ENCODE peak calls at places on chromosomes 2 and 18, in five cellular contexts. O is sigmoid colon, I is A549, D is IMR-90, V is stomach. K is an unnamed sample.
A peak's percentile ranks its signal among the peaks of the same experiment; 100 is the strongest.

GRCh38 chr2:238202326-238203103 is 980 bp downstream of the ILKAP start:
- DNase-seq in O (no peak), I (peak; percentile 21), D (peak; percentile 18), V (no peak), K (peak; percentile 57)

GRCh38 chr2:219661197-219661954 is 33.9 kb downstream of the SLC4A3 start:
- DNase-seq in O (no peak), I (no peak), D (peak; percentile 45), V (no peak), K (no peak)

GRCh38 chr2:72092099-72092498 is 55.6 kb downstream of the CYP26B1 start:
- DNase-seq in O (no peak), I (no peak), D (no peak), V (no peak), K (no peak)

GRCh38 chr2:36458106-36458505 is 102.5 kb downstream of the CRIM1 start:
- DNase-seq in O (no peak), I (no peak), D (no peak), V (no peak), K (no peak)

GRCh38 chr18:64201781-64202180 is 52.9 kb upstream of the LINC00305 start:
- DNase-seq in O (no peak), I (no peak), D (no peak), V (no peak), K (no peak)

GRCh38 chr2:181374741-181375675 is 82.2 kb upstream of the ITGA4 start:
- DNase-seq in O (no peak), I (no peak), D (no peak), V (no peak), K (no peak)

GRCh38 chr2:44495035-44495434 is 133.3 kb downstream of the CAMKMT start:
- DNase-seq in O (no peak), I (no peak), D (no peak), V (no peak), K (no peak)

GRCh38 chr2:234747032-234747431 is 204.8 kb upstream of the SH3BP4 start:
- DNase-seq in O (no peak), I (no peak), D (peak; percentile 70), V (no peak), K (no peak)

GRCh38 chr2:121567957-121568409 is 37.3 kb downstream of the RNU4ATAC start:
- DNase-seq in O (no peak), I (no peak), D (peak; percentile 62), V (no peak), K (no peak)

GRCh38 chr2:8628870-8629209 is 53.0 kb upstream of the ID2 start:
- DNase-seq in O (no peak), I (no peak), D (no peak), V (no peak), K (no peak)

GRCh38 chr2:235279965-235280364 is 213.9 kb upstream of the AGAP1 start:
- DNase-seq in O (no peak), I (no peak), D (no peak), V (no peak), K (no peak)

GRCh38 chr18:42909095-42909494 is 206.4 kb downstream of the RIT2 start:
- DNase-seq in O (no peak), I (no peak), D (no peak), V (no peak), K (no peak)

GRCh38 chr18:59219672-59220163 is at the start of gene GRP:
- DNase-seq in O (no peak), I (no peak), D (no peak), V (no peak), K (no peak)

GRCh38 chr18:9806905-9807304 is 78.9 kb upstream of the TXNDC2 start:
- DNase-seq in O (no peak), I (no peak), D (no peak), V (no peak), K (no peak)

DNA sequence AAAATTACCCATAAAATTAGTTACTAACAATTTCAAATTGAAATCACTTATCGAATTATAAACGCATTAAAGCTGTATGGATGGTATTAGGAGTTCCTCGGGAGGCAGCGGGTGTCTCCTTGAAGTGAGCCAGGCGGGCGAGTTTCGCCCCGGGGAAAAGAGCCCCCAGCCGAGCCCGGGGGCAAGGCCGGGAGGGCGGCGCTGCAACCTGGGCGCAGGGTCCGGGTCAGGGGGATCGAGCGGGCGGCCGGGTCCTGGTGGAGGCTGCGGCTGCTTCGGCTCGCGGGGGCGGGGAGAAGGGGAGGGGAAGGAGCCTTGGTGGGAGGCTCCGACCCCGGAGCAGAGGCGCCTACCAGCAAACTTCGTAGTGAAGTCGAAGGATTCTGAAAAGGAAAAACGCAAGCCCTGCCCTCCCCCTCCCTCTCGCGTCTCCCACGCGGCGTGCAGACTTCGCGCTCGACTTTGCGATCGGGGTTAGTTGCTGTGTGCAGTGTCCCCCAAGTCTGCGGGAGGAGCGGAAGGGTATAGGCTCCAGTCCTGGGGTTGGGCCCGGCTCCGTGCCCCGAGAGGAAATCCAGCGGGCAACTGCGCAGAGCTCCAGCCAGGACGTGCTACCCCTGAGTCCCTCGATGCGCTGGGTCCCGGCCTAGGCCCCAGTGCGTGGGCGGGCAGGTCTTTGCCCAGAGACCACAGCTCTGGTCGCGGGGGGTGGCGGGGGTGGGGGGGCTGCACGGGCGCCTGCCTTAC is 140.9 kb downstream of the MEIS1 start:
- DNase-seq in O (peak; percentile 89), I (peak; percentile 13), D (peak; percentile 70), V (no peak), K (no peak)
- H3K4me3 ChIP-seq in O (peak overlapping the region; percentile 73), I (peak overlapping the region; percentile 52), D (peak overlapping the region; percentile 44), V (peak overlapping the region; percentile 55), K (no peak overlapping the region)

GRCh38 chr2:113200736-113201490 is 27.1 kb downstream of the PSD4 start:
- DNase-seq in O (no peak), I (no peak), D (no peak), V (no peak), K (no peak)

GRCh38 chr2:113198048-113198789 is 24.4 kb downstream of the PSD4 start:
- DNase-seq in O (no peak), I (no peak), D (no peak), V (no peak), K (no peak)

GRCh38 chr2:113197347-113198047 is 23.7 kb downstream of the PSD4 start:
- DNase-seq in O (no peak), I (no peak), D (no peak), V (no peak), K (no peak)

GRCh38 chr2:113200236-113200635 is 26.5 kb downstream of the PSD4 start:
- DNase-seq in O (no peak), I (no peak), D (no peak), V (no peak), K (peak; percentile 35)

GRCh38 chr2:113198790-113199612 is 25.2 kb downstream of the PSD4 start:
- DNase-seq in O (peak; percentile 80), I (peak; percentile 61), D (peak; percentile 47), V (peak; percentile 89), K (no peak)
- TF ChIP-seq POLR2A in O (no peak), I (peak; percentile 62), D (no peak), V (no peak), K (no peak)

DNA sequence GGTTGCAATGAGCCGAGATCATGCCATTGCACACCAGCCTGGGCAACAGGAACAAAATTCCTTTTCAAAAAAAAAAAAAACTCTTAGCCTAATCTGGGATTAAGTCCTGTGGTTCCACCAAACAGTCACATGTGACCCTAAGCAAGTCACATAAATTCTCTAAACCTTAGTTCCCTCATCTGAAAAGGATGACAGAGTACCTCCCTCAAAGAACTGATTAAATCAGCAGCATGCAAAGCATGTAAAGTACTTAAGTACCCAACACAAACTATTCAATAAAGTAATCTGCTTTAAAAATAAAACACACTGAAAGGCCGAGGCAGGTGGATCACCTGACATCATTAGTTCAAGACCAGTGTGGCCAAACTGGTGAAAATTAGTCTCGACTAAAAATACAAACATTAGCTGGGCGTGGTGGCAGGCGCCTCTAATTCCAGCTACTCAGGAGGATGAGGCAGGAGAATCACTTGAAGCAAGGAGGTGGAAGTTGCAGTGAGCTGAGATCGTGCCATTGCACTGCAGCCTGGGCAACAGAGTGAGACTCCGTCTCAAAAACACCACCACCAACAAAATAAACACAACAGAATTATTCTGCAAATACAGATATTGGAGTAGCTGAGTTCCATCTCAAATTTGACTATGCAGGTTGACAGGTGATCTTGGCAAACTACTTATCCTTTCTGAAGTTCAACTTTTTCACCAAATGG is 7.0 kb downstream of the USP34 start:
- DNase-seq in O (no peak), I (no peak), D (no peak), V (no peak), K (no peak)
- H3K4me3 ChIP-seq in O (no peak overlapping the region), I (no peak overlapping the region), D (no peak overlapping the region), V (no peak overlapping the region), K (no peak overlapping the region)

GRCh38 chr18:57630002-57630758 is 8.5 kb upstream of the NARS1 start:
- DNase-seq in O (peak; percentile 99), I (peak; percentile 79), D (peak; percentile 93), V (peak; percentile 98), K (peak; percentile 94)
- TF ChIP-seq POLR2A in O (no peak), I (peak; percentile 22), D (peak; percentile 79), V (no peak), K (no peak)

GRCh38 chr2:159895258-159896209 is 97.5 kb upstream of the CD302 start:
- DNase-seq in O (no peak), I (no peak), D (peak; percentile 11), V (no peak), K (no peak)

GRCh38 chr2:159892990-159893389 is 95.0 kb upstream of the CD302 start:
- DNase-seq in O (no peak), I (no peak), D (no peak), V (no peak), K (no peak)

GRCh38 chr2:159891917-159892691 is 94.1 kb upstream of the CD302 start:
- DNase-seq in O (no peak), I (peak; percentile 28), D (peak; percentile 78), V (no peak), K (no peak)

GRCh38 chr2:159893439-159893838 is 95.4 kb upstream of the CD302 start:
- DNase-seq in O (no peak), I (no peak), D (no peak), V (no peak), K (no peak)

GRCh38 chr2:159894145-159894838 is 96.3 kb upstream of the CD302 start:
- DNase-seq in O (no peak), I (no peak), D (no peak), V (no peak), K (no peak)
- H3K4me3 ChIP-seq in O (no peak overlapping the region), I (no peak overlapping the region), D (no peak overlapping the region), V (no peak overlapping the region), K (no peak overlapping the region)

DNA sequence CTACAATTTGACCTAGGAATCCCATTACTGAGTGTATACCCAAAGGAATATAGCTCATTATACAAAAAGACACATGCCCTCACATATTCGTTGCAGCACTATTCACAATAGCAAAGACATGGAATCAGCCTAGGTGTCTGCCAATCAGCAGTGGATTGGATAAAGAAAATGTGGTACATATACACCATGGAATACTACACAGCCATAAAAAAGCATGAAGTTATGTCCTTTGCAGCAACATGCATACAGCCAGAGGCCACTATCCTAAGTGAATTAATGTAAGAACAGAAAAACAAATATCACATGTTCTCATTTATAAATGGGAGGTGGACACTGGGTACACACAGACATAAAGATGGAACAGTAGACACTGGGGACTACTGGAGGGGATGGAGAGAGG is 54.0 kb downstream of the GREB1L start:
- DNase-seq in O (no peak), I (no peak), D (no peak), V (no peak), K (no peak)
- TF ChIP-seq POLR2A in O (no peak), I (no peak), D (no peak), V (no peak), K (no peak)

GRCh38 chr2:96815326-96816126 is 542 bp upstream of the CNNM3 start:
- DNase-seq in O (no peak), I (peak; percentile 62), D (peak; percentile 63), V (no peak), K (no peak)
- H3K4me3 ChIP-seq in O (peak overlapping the region; percentile 65), I (peak overlapping the region; percentile 92), D (peak overlapping the region; percentile 57), V (peak overlapping the region; percentile 85), K (peak overlapping the region; percentile 72)

GRCh38 chr18:668263-668662 is 10.8 kb downstream of the TYMS start:
- DNase-seq in O (no peak), I (no peak), D (no peak), V (no peak), K (no peak)
- TF ChIP-seq POLR2A in O (no peak), I (no peak), D (no peak), V (no peak), K (no peak)

GRCh38 chr18:44682181-44682870 is 1.6 kb downstream of the SETBP1 start:
- DNase-seq in O (peak; percentile 87), I (no peak), D (no peak), V (no peak), K (no peak)
- H3K4me3 ChIP-seq in O (peak overlapping the region; percentile 75), I (no peak overlapping the region), D (no peak overlapping the region), V (peak overlapping the region; percentile 82), K (no peak overlapping the region)